ENCODE peak calls at places on chromosomes 5 and 9, in seven cellular contexts. Y, O, F, A, R, E and G are unnamed samples.

GRCh38 chr5:144189800-144190429 is 19.2 kb downstream of the KCTD16 start:
- DNase-seq in R (no peak), E (peak; percentile 75), A (no peak), Y (peak; percentile 40), O (no peak), F (no peak), G (peak; percentile 48)

GRCh38 chr5:23466401-23466886 is 41.0 kb upstream of the PRDM9 start:
- DNase-seq in O (no peak), A (no peak), Y (no peak), R (no peak), F (no peak), E (no peak), G (no peak)

GRCh38 chr5:124650960-124651662 is 95.3 kb downstream of the ZNF608 start:
- DNase-seq in A (no peak), O (no peak), Y (no peak), R (no peak), E (no peak), F (no peak), G (no peak)

GRCh38 chr5:39428639-39429038 is 3.9 kb upstream of the DAB2 start:
- DNase-seq in R (no peak), E (no peak), A (no peak), F (no peak), O (no peak), Y (no peak), G (no peak)

GRCh38 chr9:136750526-136750925 is 2.2 kb upstream of the LCN6 start:
- DNase-seq in F (no peak), R (no peak), E (no peak), Y (no peak), A (no peak), O (no peak), G (no peak)

GRCh38 chr9:127805620-127806019 is 2.9 kb downstream of the FPGS start:
- DNase-seq in R (peak; percentile 92), E (peak; percentile 75), A (no peak), F (no peak), Y (no peak), O (peak; percentile 47), G (no peak)

GRCh38 chr5:31173621-31174020 is 19.9 kb upstream of the CDH6 start:
- DNase-seq in F (no peak), Y (no peak), E (no peak), A (no peak), R (no peak), O (no peak), G (no peak)

GRCh38 chr5:169686137-169686536 is 49.1 kb downstream of the DOCK2 start:
- DNase-seq in R (no peak), F (no peak), E (no peak), A (no peak), O (no peak), Y (no peak), G (no peak)

GRCh38 chr9:29750062-29750461 is 2176.8 kb upstream of the C9orf72 start:
- DNase-seq in R (no peak), O (no peak), E (no peak), A (no peak), Y (no peak), F (no peak), G (no peak)

GRCh38 chr5:1255081-1255561 is 29.9 kb downstream of the SLC6A18 start:
- DNase-seq in Y (no peak), A (no peak), O (no peak), E (no peak), R (no peak), F (no peak), G (no peak)

GRCh38 chr5:10500669-10501068 is 59.0 kb downstream of the ROPN1L start:
- DNase-seq in R (no peak), A (no peak), F (no peak), O (no peak), E (no peak), Y (no peak), G (no peak)

GRCh38 chr5:9337908-9338307 is 208.0 kb downstream of the SEMA5A start:
- DNase-seq in O (no peak), F (no peak), Y (no peak), R (no peak), A (no peak), E (no peak), G (no peak)

GRCh38 chr9:133877967-133878366 is 114.2 kb downstream of the VAV2 start:
- DNase-seq in Y (no peak), A (no peak), R (no peak), O (no peak), F (no peak), E (no peak), G (no peak)

GRCh38 chr5:135472141-135472540 is 20.0 kb upstream of the TIFAB start:
- DNase-seq in E (no peak), A (no peak), R (no peak), Y (no peak), O (no peak), F (peak; percentile 59), G (no peak)

GRCh38 chr9:116213673-116214047 is 60.1 kb downstream of the PAPPA start:
- DNase-seq in Y (no peak), A (no peak), F (no peak), E (no peak), R (no peak), O (no peak), G (no peak)

GRCh38 chr5:125005287-125005686 is 258.8 kb upstream of the ZNF608 start:
- DNase-seq in F (no peak), E (no peak), A (no peak), R (no peak), O (no peak), Y (no peak), G (no peak)

GRCh38 chr5:62093981-62094380 is 212.0 kb upstream of the KIF2A start:
- DNase-seq in R (peak; percentile 7), E (peak; percentile 67), F (no peak), O (no peak), Y (no peak), A (no peak), G (no peak)

GRCh38 chr5:121741156-121741555 is 110.5 kb upstream of the FTMT start:
- DNase-seq in O (no peak), F (no peak), A (no peak), Y (no peak), R (no peak), E (no peak), G (no peak)

GRCh38 chr9:137880976-137881530 is 3.5 kb downstream of the CACNA1B start:
- DNase-seq in A (no peak), R (no peak), O (no peak), F (no peak), Y (no peak), E (no peak), G (no peak)

GRCh38 chr9:127308559-127309429 is 44.2 kb downstream of the GARNL3 start:
- DNase-seq in E (no peak), R (no peak), Y (no peak), O (no peak), A (no peak), F (no peak), G (no peak)

GRCh38 chr5:80761176-80761575 is 106.4 kb upstream of the DHFR start:
- DNase-seq in O (no peak), Y (no peak), A (no peak), F (no peak), E (no peak), R (peak; percentile 73), G (no peak)

GRCh38 chr9:27491164-27491563 is 32.9 kb upstream of the IFNK start:
- DNase-seq in Y (no peak), F (no peak), O (no peak), R (no peak), E (no peak), A (peak; percentile 17), G (no peak)

GRCh38 chr5:114702731-114703130 is 340.9 kb downstream of the KCNN2 start:
- DNase-seq in F (no peak), A (no peak), O (no peak), Y (no peak), E (no peak), R (no peak), G (no peak)

GRCh38 chr9:88387035-88387732 is 1.1 kb upstream of the SPIN1 start:
- DNase-seq in O (peak; percentile 23), A (no peak), R (no peak), F (no peak), E (no peak), Y (peak; percentile 34), G (peak; percentile 79)

GRCh38 chr5:171392585-171393159 is 5.0 kb downstream of the NPM1 start:
- DNase-seq in Y (no peak), E (no peak), R (no peak), O (no peak), F (no peak), A (no peak), G (no peak)
- H3K4me1 ChIP-seq in Y (peaks cover 32% of the 10 kb centered on the region), E (peaks cover 23% of the 10 kb centered on the region), R (peaks cover 58% of the 10 kb centered on the region), O (peaks cover 26% of the 10 kb centered on the region), F (peaks cover 29% of the 10 kb centered on the region), A (peaks cover 31% of the 10 kb centered on the region), G (peaks cover 22% of the 10 kb centered on the region)

GRCh38 chr5:168314735-168315411 is 23.4 kb downstream of the WWC1 start:
- DNase-seq in O (peak; percentile 86), F (no peak), Y (peak; percentile 93), R (peak; percentile 59), E (no peak), A (peak; percentile 95), G (peak; percentile 84)
- TF ChIP-seq CTCF in O (no peak), F (no peak), Y (no peak), R (no peak), E (no peak), A (peak; percentile 14), G (no peak)

DNA sequence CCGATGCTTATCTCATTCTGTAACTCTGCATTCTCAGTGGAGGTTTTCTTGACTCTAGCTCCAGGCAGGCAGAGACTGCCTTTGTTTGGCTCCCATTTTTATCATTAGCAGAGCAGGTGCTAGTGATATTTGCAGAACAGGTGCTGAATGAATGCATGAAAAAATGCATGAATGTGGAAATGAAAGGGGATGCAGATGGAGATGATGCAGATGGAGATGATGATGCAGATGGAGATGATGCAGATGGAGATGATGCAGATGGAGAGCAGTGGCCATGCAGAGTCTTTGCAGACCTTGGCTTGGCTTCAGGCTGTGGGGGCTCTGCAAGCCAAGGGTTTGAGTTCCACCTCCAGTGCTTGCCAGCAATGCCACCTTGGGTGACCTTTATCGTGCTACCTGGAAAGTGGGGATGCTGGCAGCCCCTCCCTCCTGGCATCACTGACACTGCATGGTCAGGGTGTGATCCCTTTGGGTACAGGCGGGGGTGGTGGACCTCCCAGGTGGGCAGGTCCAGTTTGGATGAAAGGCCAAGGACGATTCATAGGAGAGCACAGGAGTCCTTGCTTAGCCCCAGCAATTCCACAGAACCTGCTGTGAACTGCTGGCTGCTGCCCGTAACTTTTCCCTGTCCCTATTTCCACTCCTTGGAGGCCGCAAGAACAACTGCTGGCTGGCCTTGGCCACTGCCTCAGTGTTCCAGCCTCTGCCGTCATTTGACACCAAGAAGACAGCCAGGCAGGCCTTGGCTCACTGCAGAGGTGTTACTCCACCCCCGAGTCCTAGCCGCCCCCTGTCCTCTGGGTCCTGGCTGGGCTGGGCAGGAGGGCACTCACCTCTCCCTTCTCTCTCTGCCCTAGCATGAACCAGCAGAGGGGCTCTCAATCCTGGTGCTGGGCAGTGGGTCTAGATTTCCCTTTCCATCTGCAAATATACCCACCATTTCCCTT is 33.0 kb downstream of the ERGIC1 start:
- DNase-seq in R (peak; percentile 53), Y (peak; percentile 58), A (no peak), E (no peak), F (peak; percentile 91), O (no peak), G (no peak)
- H3K4me1 ChIP-seq in R (peaks cover 73% of the 10 kb centered on the region), Y (peaks cover 77% of the 10 kb centered on the region), A (peaks cover 42% of the 10 kb centered on the region), E (peaks cover 12% of the 10 kb centered on the region), F (peaks cover 70% of the 10 kb centered on the region), O (peaks cover 49% of the 10 kb centered on the region), G (peaks cover 3% of the 10 kb centered on the region)

GRCh38 chr5:87541033-87541432 is 128.3 kb upstream of the CCNH start:
- DNase-seq in F (no peak), A (no peak), Y (no peak), R (peak; percentile 62), E (peak; percentile 11), O (peak; percentile 34), G (no peak)
- TF ChIP-seq CTCF in F (no peak), A (peak; percentile 18), Y (no peak), R (peak; percentile 25), E (no peak), O (no peak), G (no peak)